ENCODE peak calls at places on chromosome 18, in four cellular contexts. H is stimulated activated CD8-positive, alpha-beta memory T cell treated with anti-CD3 and anti-CD28 coated beads, Interleukin-7, amount 100 ng/mL, for 24 hours; S is fibroblast of the conjunctiva; D is SW 1271. G is an unnamed sample.

GRCh38 chr18:48442761-48443160 is 33.6 kb upstream of the ZBTB7C start:
- DNase-seq in H (no peak), S (no peak), D (no peak), G (no peak)

GRCh38 chr18:12442946-12443345 is 35.2 kb downstream of the PRELID3A start:
- DNase-seq in D (no peak), H (no peak), S (no peak), G (no peak)

GRCh38 chr18:57441395-57441794 is 6.2 kb downstream of the ONECUT2 start:
- DNase-seq in D (no peak), H (no peak), S (no peak), G (no peak)

GRCh38 chr18:9337875-9338274 is 3.3 kb downstream of the TWSG1 start:
- DNase-seq in D (no peak), S (no peak), H (no peak), G (no peak)

GRCh38 chr18:39523281-39523680 is 1957.7 kb upstream of the CELF4 start:
- DNase-seq in H (no peak), D (peak; percentile 30), S (peak; percentile 0), G (peak; percentile 57)

GRCh38 chr18:13284330-13285027 is 65.9 kb downstream of the LDLRAD4 start:
- DNase-seq in D (no peak), H (no peak), S (no peak), G (no peak)

GRCh38 chr18:23703057-23703986 is 14.1 kb downstream of the LAMA3 start:
- DNase-seq in S (peak; percentile 69), D (peak; percentile 54), H (no peak), G (no peak)

GRCh38 chr18:33817096-33817495 is 239.1 kb downstream of the ASXL3 start:
- DNase-seq in S (no peak), D (peak; percentile 11), H (no peak), G (no peak)

GRCh38 chr18:67520276-67521035 is 3.9 kb upstream of the DSEL start:
- DNase-seq in H (no peak), D (no peak), S (peak; percentile 73), G (no peak)

GRCh38 chr18:46562674-46563192 is 94.3 kb downstream of the LOXHD1 start:
- DNase-seq in S (no peak), H (no peak), D (no peak), G (no peak)

GRCh38 chr18:47981320-47981719 is 50.9 kb upstream of the SMAD2 start:
- DNase-seq in H (no peak), S (no peak), D (no peak), G (no peak)

GRCh38 chr18:13611058-13611615 is 115.2 kb downstream of the FAM210A start:
- DNase-seq in D (no peak), S (no peak), H (no peak), G (no peak)

G was measured in PC-9.